ENCODE peak calls at places on chromosomes 11 and 22, in four cellular contexts. Z is activated CD4-positive, alpha-beta T cell treated with anti-CD3 and anti-CD28 coated beads for 4 hours; U is amygdala; B is GM13977. G is an unnamed sample.

GRCh38 chr11:76139317-76139716 is 67.0 kb downstream of the WNT11 start:
- DNase-seq in Z (no peak), U (no peak), B (no peak), G (no peak)

GRCh38 chr11:65555693-65556231 is 2.4 kb downstream of the LTBP3 start:
- DNase-seq in Z (no peak), U (no peak), B (no peak), G (peak; percentile 95)

GRCh38 chr11:30346068-30346688 is 23.3 kb downstream of the ARL14EP start:
- DNase-seq in Z (peak; percentile 4), B (peak; percentile 24), U (no peak), G (peak; percentile 74)

GRCh38 chr11:134532176-134532920 is 120.3 kb upstream of the B3GAT1 start:
- DNase-seq in U (no peak), B (no peak), Z (no peak), G (no peak)

GRCh38 chr22:43346521-43346929 is 3.4 kb upstream of the SCUBE1 start:
- DNase-seq in U (no peak), Z (peak; percentile 65), B (peak; percentile 85), G (peak; percentile 51)

GRCh38 chr11:108732395-108732794 is 67.5 kb downstream of the DDX10 start:
- DNase-seq in Z (no peak), B (no peak), U (no peak), G (no peak)

GRCh38 chr11:58934945-58935513 is 4.3 kb upstream of the GLYATL1 start:
- DNase-seq in U (no peak), Z (no peak), B (no peak), G (no peak)

GRCh38 chr11:47443028-47443700 is 5.8 kb downstream of the RAPSN start:
- DNase-seq in Z (no peak), U (no peak), B (no peak), G (no peak)

GRCh38 chr11:17221968-17222367 is 14.2 kb upstream of the PIK3C2A start:
- DNase-seq in B (no peak), Z (no peak), U (no peak), G (peak; percentile 71)

GRCh38 chr11:5600374-5600851 is 4.0 kb downstream of the TRIM6 start:
- DNase-seq in Z (peak; percentile 51), B (peak; percentile 79), U (no peak), G (peak; percentile 94)

GRCh38 chr11:95788921-95789505 is 569 bp downstream of the FAM76B start:
- DNase-seq in U (no peak), Z (peak; percentile 23), B (peak; percentile 19), G (peak; percentile 79)

GRCh38 chr22:49247194-49247924 is 580.3 kb downstream of the BRD1 start:
- DNase-seq in U (no peak), B (no peak), Z (no peak), G (no peak)

GRCh38 chr11:121661796-121662508 is 209.2 kb upstream of the SORL1-AS1 start:
- DNase-seq in U (no peak), Z (no peak), B (no peak), G (peak; percentile 89)

GRCh38 chr11:10428453-10428852 is 26.6 kb upstream of the AMPD3 start:
- DNase-seq in Z (no peak), U (no peak), B (no peak), G (no peak)

GRCh38 chr11:128790200-128790599 is 76.9 kb downstream of the KCNJ1 start:
- DNase-seq in U (peak; percentile 7), B (no peak), Z (no peak), G (peak; percentile 48)

GRCh38 chr11:120558754-120559431 is 47.3 kb downstream of the GRIK4 start:
- DNase-seq in B (no peak), U (no peak), Z (no peak), G (no peak)

GRCh38 chr11:127193916-127194315 is 193.3 kb upstream of the KIRREL3 start:
- DNase-seq in U (no peak), Z (no peak), B (no peak), G (no peak)

GRCh38 chr11:64203421-64204079 is 3.0 kb upstream of the FERMT3 start:
- DNase-seq in Z (no peak), U (no peak), B (no peak), G (no peak)